ENCODE peak calls at places on chromosomes 13 and 19, in four cellular contexts. Y, J, N and O are unnamed samples.
A peak's percentile ranks its signal among the peaks of the same experiment; 100 is the strongest.

GRCh38 chr19:11736696-11737095 is 2.0 kb downstream of the ZNF823 start:
- DNase-seq in N (peak; percentile 42), J (no peak), Y (no peak), O (no peak)

GRCh38 chr13:98228661-98229349 is 51.7 kb upstream of the RNF113B start:
- DNase-seq in N (no peak), J (no peak), Y (no peak), O (no peak)

GRCh38 chr13:29855784-29856183 is 5.4 kb upstream of the UBL3 start:
- DNase-seq in J (no peak), Y (no peak), N (no peak), O (no peak)

GRCh38 chr13:43368003-43368402 is 344.6 kb downstream of the DNAJC15 start:
- DNase-seq in J (no peak), Y (no peak), N (no peak), O (no peak)

GRCh38 chr13:74288361-74288911 is 154.2 kb upstream of the KLF12 start:
- DNase-seq in Y (no peak), J (no peak), N (no peak), O (peak; percentile 29)

GRCh38 chr19:10111405-10111811 is at the start of gene P2RY11:
- DNase-seq in J (no peak), N (peak; percentile 73), Y (no peak), O (no peak)

GRCh38 chr13:39036212-39036611 is 1.7 kb downstream of the PROSER1 start:
- DNase-seq in J (no peak), Y (no peak), N (no peak), O (no peak)

GRCh38 chr13:98959299-98959698 is 18.6 kb downstream of the DOCK9 start:
- DNase-seq in Y (no peak), N (no peak), J (no peak), O (no peak)

GRCh38 chr13:95494082-95494681 is 58.3 kb upstream of the CLDN10 start:
- DNase-seq in Y (no peak), N (no peak), J (peak; percentile 28), O (no peak)

GRCh38 chr19:12965812-12966135 is 3.6 kb upstream of the DAND5 start:
- DNase-seq in J (no peak), Y (no peak), N (no peak), O (no peak)

GRCh38 chr13:93517658-93518057 is 291.1 kb downstream of the GPC6 start:
- DNase-seq in J (no peak), Y (no peak), N (no peak), O (no peak)

GRCh38 chr19:15666186-15666585 is 6.7 kb upstream of the CYP4F12 start:
- DNase-seq in J (no peak), Y (no peak), N (no peak), O (no peak)

GRCh38 chr19:55209430-55210119 is at the start of gene PTPRH:
- DNase-seq in Y (no peak), N (no peak), J (no peak), O (no peak)

GRCh38 chr13:44271031-44271433 is 102.6 kb upstream of the SERP2 start:
- DNase-seq in J (peak; percentile 45), N (no peak), Y (no peak), O (no peak)

GRCh38 chr13:103031332-103031873 is 34.8 kb downstream of the SLC10A2 start:
- DNase-seq in N (peak; percentile 87), Y (no peak), J (no peak), O (no peak)

GRCh38 chr19:55354698-55355212 is at the start of gene COX6B2:
- DNase-seq in J (no peak), Y (peak; percentile 41), N (no peak), O (no peak)

GRCh38 chr19:1360126-1360817 is 23.4 kb upstream of the NDUFS7 start:
- DNase-seq in J (no peak), N (no peak), Y (no peak), O (no peak)

GRCh38 chr19:7348587-7349230 is at the start of gene ARHGEF18:
- DNase-seq in N (peak; percentile 88), J (no peak), Y (no peak), O (no peak)

GRCh38 chr19:37221136-37221535 is 3.1 kb downstream of the ZNF383 start:
- DNase-seq in J (no peak), N (no peak), Y (no peak), O (no peak)

GRCh38 chr13:29472317-29472961 is 123.0 kb downstream of the SLC7A1 start:
- DNase-seq in N (no peak), Y (peak; percentile 62), J (no peak), O (no peak)

GRCh38 chr19:49380391-49380790 is 7.7 kb upstream of the KASH5 start:
- DNase-seq in N (no peak), J (no peak), Y (no peak), O (no peak)

GRCh38 chr19:11164879-11165406 is 9.4 kb upstream of the SPC24 start:
- DNase-seq in J (peak; percentile 88), N (no peak), Y (peak; percentile 79), O (peak; percentile 39)

GRCh38 chr13:76965759-76966421 is 17.6 kb downstream of the ACOD1 start:
- DNase-seq in Y (peak; percentile 87), N (no peak), J (peak; percentile 44), O (no peak)

GRCh38 chr19:32448026-32448425 is 42.5 kb downstream of the DPY19L3 start:
- DNase-seq in N (no peak), J (no peak), Y (no peak), O (no peak)

GRCh38 chr13:21069561-21070004 is 8.2 kb upstream of the LATS2 start:
- DNase-seq in N (no peak), J (peak; percentile 96), Y (no peak), O (no peak)

GRCh38 chr13:82654851-82655517 is 1227.3 kb downstream of the SLITRK1 start:
- DNase-seq in Y (no peak), J (peak; percentile 13), N (no peak), O (no peak)

GRCh38 chr13:50133277-50133953 is 118.2 kb downstream of the KCNRG start:
- DNase-seq in N (no peak), J (no peak), Y (no peak), O (no peak)

GRCh38 chr13:50527612-50528509 is 315.6 kb downstream of the DLEU7 start:
- DNase-seq in J (no peak), Y (no peak), N (no peak), O (no peak)

GRCh38 chr19:51441410-51442390 is 16.6 kb downstream of the SIGLEC8 start:
- DNase-seq in J (no peak), N (peak; percentile 81), Y (no peak), O (no peak)

GRCh38 chr13:99741979-99742378 is 229.6 kb downstream of the ZIC5 start:
- DNase-seq in J (no peak), Y (no peak), N (no peak), O (no peak)

GRCh38 chr13:34174671-34175145 is 356.8 kb downstream of the RFC3 start:
- DNase-seq in N (no peak), Y (no peak), J (peak; percentile 59), O (no peak)

GRCh38 chr13:34176636-34177035 is 358.7 kb downstream of the RFC3 start:
- DNase-seq in Y (no peak), N (no peak), J (no peak), O (no peak)

GRCh38 chr13:34166406-34166805 is 348.5 kb downstream of the RFC3 start:
- DNase-seq in J (no peak), Y (no peak), N (no peak), O (no peak)

DNA sequence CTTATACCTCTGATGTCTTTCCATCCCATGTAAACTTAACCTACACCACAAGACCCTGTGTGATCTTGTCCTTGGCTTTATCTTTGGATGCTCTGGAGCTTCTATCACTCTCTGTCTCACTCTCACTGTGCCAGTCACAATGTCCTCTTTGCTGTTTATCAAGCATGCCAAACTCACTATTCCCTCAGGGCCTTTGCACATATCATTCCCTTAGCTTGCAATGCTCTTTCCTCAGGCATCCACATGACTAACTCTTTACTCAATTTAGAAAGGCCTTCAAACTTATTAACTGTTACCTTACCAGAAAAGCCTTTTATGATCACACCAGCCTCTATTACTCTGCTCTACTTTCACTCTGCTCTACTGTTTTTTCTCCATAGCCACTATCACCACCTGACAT is 354.1 kb downstream of the RFC3 start:
- DNase-seq in N (no peak), J (no peak), Y (no peak), O (no peak)
- H3K4me3 ChIP-seq in N (no peak overlapping the region), J (no peak overlapping the region), Y (no peak overlapping the region), O (no peak overlapping the region)

GRCh38 chr13:33817513-33817842 is 471 bp upstream of the RFC3 start:
- DNase-seq in Y (no peak), N (no peak), J (no peak), O (no peak)
- H3K4me3 ChIP-seq in Y (peak overlapping the region; percentile 76), N (peak overlapping the region; percentile 77), J (peak overlapping the region; percentile 71), O (peak overlapping the region; percentile 91)

GRCh38 chr13:113186061-113186900 is 22.2 kb downstream of the PCID2 start:
- DNase-seq in J (no peak), Y (no peak), N (no peak), O (no peak)
- H3K4me3 ChIP-seq in J (no peak overlapping the region), Y (no peak overlapping the region), N (peak overlapping the region; percentile 18), O (no peak overlapping the region)

GRCh38 chr13:35940734-35941133 is 190.4 kb downstream of the DCLK1 start:
- DNase-seq in Y (no peak), J (no peak), N (no peak), O (no peak)
- H3K4me3 ChIP-seq in Y (no peak overlapping the region), J (no peak overlapping the region), N (no peak overlapping the region), O (no peak overlapping the region)

GRCh38 chr19:18108897-18109296 is 11.3 kb downstream of the MAST3 start:
- DNase-seq in Y (no peak), N (no peak), J (no peak), O (no peak)
- H3K4me3 ChIP-seq in Y (no peak overlapping the region), N (no peak overlapping the region), J (no peak overlapping the region), O (peak overlapping the region; percentile 77)

GRCh38 chr19:19384486-19384885 is 21.0 kb upstream of the GATAD2A start:
- DNase-seq in N (no peak), Y (no peak), J (no peak), O (no peak)
- H3K4me3 ChIP-seq in N (peak overlapping the region; percentile 54), Y (peak overlapping the region; percentile 62), J (peak overlapping the region; percentile 38), O (peak overlapping the region; percentile 80)

DNA sequence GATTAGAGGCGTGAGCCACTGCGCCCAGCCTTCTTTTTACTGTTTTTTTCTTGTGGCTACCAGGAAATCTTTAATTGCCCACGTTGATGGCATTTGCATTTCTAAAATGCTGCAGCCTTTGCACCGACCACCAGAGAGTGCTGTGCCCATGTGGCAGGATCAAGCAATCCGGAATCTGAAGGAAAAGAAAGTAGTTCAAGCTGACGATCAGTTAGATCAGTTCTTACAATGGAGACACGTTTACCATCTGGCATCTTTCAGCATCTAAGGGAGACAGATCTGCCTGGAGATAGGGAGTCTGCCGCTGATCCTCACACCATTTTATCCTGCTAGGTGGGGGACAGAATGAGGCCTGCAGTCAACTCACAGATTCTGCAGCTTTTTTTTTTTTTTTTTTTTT is 19.9 kb downstream of the TINCR start:
- DNase-seq in J (no peak), Y (no peak), N (no peak), O (no peak)
- H3K4me3 ChIP-seq in J (no peak overlapping the region), Y (no peak overlapping the region), N (no peak overlapping the region), O (no peak overlapping the region)

DNA sequence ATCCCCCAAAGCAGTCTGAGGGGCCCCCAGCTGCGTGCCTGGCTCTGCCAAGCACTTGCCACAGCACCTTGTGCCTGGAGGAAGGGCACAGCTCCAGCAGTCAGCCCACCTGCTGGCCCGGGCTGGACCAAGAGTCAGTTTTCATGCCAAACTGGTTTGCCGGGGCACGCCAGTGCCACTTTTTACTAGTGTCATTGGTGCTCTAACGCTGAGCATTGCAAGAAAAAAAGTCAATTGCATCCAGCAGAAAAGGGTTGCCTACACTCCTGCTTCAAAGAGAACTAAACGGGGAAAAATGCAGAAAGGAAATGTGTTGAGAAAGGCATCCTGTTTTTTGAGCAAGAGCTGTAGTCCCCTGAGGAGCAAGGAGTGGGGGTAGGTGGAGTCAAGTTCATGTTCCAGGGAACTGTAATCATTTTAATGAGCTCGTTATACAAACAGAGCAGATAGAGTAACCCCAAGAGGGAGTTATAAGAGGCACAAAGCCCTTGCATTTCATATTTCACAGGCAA is 68.4 kb downstream of the F2RL3 start:
- DNase-seq in J (peak; percentile 17), N (no peak), Y (peak; percentile 54), O (no peak)
- H3K4me3 ChIP-seq in J (no peak overlapping the region), N (no peak overlapping the region), Y (no peak overlapping the region), O (no peak overlapping the region)